ENCODE peak calls at places on chromosomes 1 and 21, in eight cellular contexts. D, E, W, K, H, Q, I and N are unnamed samples.

GRCh38 chr1:80779278-80779677 is 1021.5 kb upstream of the ADGRL2 start:
- DNase-seq in D (no peak), E (no peak), W (no peak), K (no peak), H (no peak), Q (no peak), I (no peak), N (no peak)

GRCh38 chr21:33976082-33976979 is 60.7 kb upstream of the ATP5PO start:
- DNase-seq in D (no peak), E (no peak), W (peak), K (peak), H (peak), Q (peak), I (no peak), N (no peak)

GRCh38 chr1:85850238-85850637 is 142.0 kb upstream of the ZNHIT6 start:
- DNase-seq in D (no peak), E (no peak), W (no peak), K (no peak), H (no peak), Q (peak), I (no peak), N (no peak)

GRCh38 chr1:117003253-117003875 is 1.8 kb downstream of the CD101 start:
- DNase-seq in D (no peak), E (no peak), W (no peak), K (no peak), H (no peak), Q (no peak), I (no peak), N (no peak)

GRCh38 chr1:65079941-65080340 is 68.1 kb upstream of the AK4 start:
- DNase-seq in D (no peak), E (no peak), W (no peak), K (no peak), H (no peak), Q (no peak), I (no peak), N (no peak)

GRCh38 chr1:60078182-60078581 is 4.6 kb upstream of the C1orf87 start:
- DNase-seq in D (no peak), E (no peak), W (no peak), K (no peak), H (no peak), Q (no peak), I (no peak), N (no peak)

GRCh38 chr1:83627045-83627444 is 371.9 kb downstream of the TTLL7 start:
- DNase-seq in D (no peak), E (no peak), W (no peak), K (no peak), H (no peak), Q (no peak), I (no peak), N (no peak)

GRCh38 chr1:220363196-220363831 is 91.1 kb upstream of the RAB3GAP2 start:
- DNase-seq in D (no peak), E (no peak), W (no peak), K (no peak), H (no peak), Q (no peak), I (no peak), N (no peak)

GRCh38 chr21:45430521-45431501 is 25.8 kb downstream of the COL18A1 start:
- DNase-seq in D (no peak), E (no peak), W (no peak), K (no peak), H (no peak), Q (no peak), I (no peak), N (no peak)

GRCh38 chr21:40615503-40616376 is 231.2 kb downstream of the DSCAM start:
- DNase-seq in D (no peak), E (no peak), W (no peak), K (no peak), H (no peak), Q (no peak), I (no peak), N (no peak)

GRCh38 chr1:236392182-236392581 is 1.9 kb upstream of the EDARADD start:
- DNase-seq in D (no peak), E (no peak), W (no peak), K (no peak), H (no peak), Q (no peak), I (no peak), N (no peak)

GRCh38 chr1:85137660-85138059 is 63.2 kb downstream of the SYDE2 start:
- DNase-seq in D (peak), E (peak), W (peak), K (no peak), H (no peak), Q (no peak), I (no peak), N (no peak)

GRCh38 chr1:210328032-210328745 is 513 bp upstream of the HHAT start:
- DNase-seq in D (no peak), E (no peak), W (no peak), K (no peak), H (no peak), Q (no peak), I (no peak), N (no peak)

GRCh38 chr1:161021168-161021958 is 411 bp upstream of the F11R start:
- DNase-seq in D (peak), E (peak), W (peak), K (peak), H (peak), Q (no peak), I (peak), N (peak)

GRCh38 chr1:111633736-111634135 is 14.1 kb downstream of the RAP1A start:
- DNase-seq in D (no peak), E (no peak), W (no peak), K (no peak), H (no peak), Q (no peak), I (no peak), N (no peak)

GRCh38 chr1:24762133-24762676 is 17.0 kb downstream of the CLIC4 start:
- DNase-seq in D (no peak), E (no peak), W (no peak), K (no peak), H (no peak), Q (no peak), I (no peak), N (no peak)

GRCh38 chr21:21714396-21714795 is 716.2 kb downstream of the NCAM2 start:
- DNase-seq in D (no peak), E (no peak), W (no peak), K (no peak), H (no peak), Q (peak), I (no peak), N (no peak)

GRCh38 chr1:16605532-16605931 is 7.8 kb downstream of the NBPF1 start:
- DNase-seq in D (no peak), E (no peak), W (no peak), K (no peak), H (no peak), Q (no peak), I (peak), N (no peak)